ENCODE peak calls at places on chromosome 9, in seven cellular contexts. Y is A549, Z is SK-N-SH, W is HCT116, U is GM23338, E is HepG2, B is GM12878. I is an unnamed sample.

GRCh38 chr9:77764894-77765780 is 117.0 kb upstream of the GNA14 start:
- DNase-seq in Y (no peak), Z (peak; percentile 32), W (peak; percentile 32), U (peak; percentile 68), E (peak; percentile 50), B (no peak), I (no peak)

GRCh38 chr9:18791074-18791473 is 241.9 kb downstream of the SAXO1 start:
- DNase-seq in Y (no peak), Z (peak; percentile 57), W (peak; percentile 24), U (peak; percentile 91), E (peak; percentile 39), B (no peak), I (no peak)

GRCh38 chr9:114627553-114627952 is 16.5 kb downstream of the TMEM268 start:
- DNase-seq in Y (no peak), Z (no peak), W (no peak), U (no peak), E (no peak), B (no peak), I (no peak)

GRCh38 chr9:69122391-69123141 is 51.5 kb upstream of the TJP2 start:
- DNase-seq in Y (peak; percentile 10), Z (no peak), W (peak; percentile 80), U (peak; percentile 82), E (peak; percentile 52), B (no peak), I (no peak)

GRCh38 chr9:130627051-130627450 is 37.3 kb upstream of the PRDM12 start:
- DNase-seq in Y (no peak), Z (no peak), W (no peak), U (no peak), E (no peak), B (no peak), I (no peak)

GRCh38 chr9:130240410-130241197 is 25.0 kb upstream of the HMCN2 start:
- DNase-seq in Y (peak; percentile 68), Z (peak; percentile 84), W (peak; percentile 53), U (peak; percentile 82), E (peak; percentile 72), B (peak; percentile 54), I (no peak)

GRCh38 chr9:12698293-12698692 is 5.1 kb downstream of the TYRP1 start:
- DNase-seq in Y (no peak), Z (no peak), W (no peak), U (no peak), E (no peak), B (no peak), I (no peak)

GRCh38 chr9:108057421-108058136 is 568.0 kb upstream of the KLF4 start:
- DNase-seq in Y (peak; percentile 68), Z (no peak), W (no peak), U (peak; percentile 10), E (no peak), B (no peak), I (no peak)

GRCh38 chr9:125757834-125758233 is 10.7 kb downstream of the PBX3 start:
- DNase-seq in Y (no peak), Z (no peak), W (no peak), U (no peak), E (no peak), B (no peak), I (no peak)

GRCh38 chr9:125759812-125760134 is 12.6 kb downstream of the PBX3 start:
- DNase-seq in Y (no peak), Z (no peak), W (no peak), U (peak; percentile 73), E (no peak), B (no peak), I (no peak)

GRCh38 chr9:125760537-125760936 is 13.4 kb downstream of the PBX3 start:
- DNase-seq in Y (no peak), Z (no peak), W (no peak), U (no peak), E (no peak), B (no peak), I (no peak)

GRCh38 chr9:125761685-125762084 is 14.5 kb downstream of the PBX3 start:
- DNase-seq in Y (no peak), Z (no peak), W (no peak), U (no peak), E (no peak), B (no peak), I (no peak)

GRCh38 chr9:125758986-125759811 is 12.0 kb downstream of the PBX3 start:
- DNase-seq in Y (no peak), Z (peak; percentile 12), W (no peak), U (peak; percentile 39), E (peak; percentile 93), B (no peak), I (no peak)
- TF ChIP-seq REST in Y (no peak), Z (no peak), W (no peak), U (no peak), E (no peak), B (no peak), I (no peak)

GRCh38 chr9:33137781-33138264 is 29.3 kb downstream of the B4GALT1 start:
- DNase-seq in Y (no peak), Z (no peak), W (no peak), U (no peak), E (no peak), B (no peak), I (no peak)
- H3K4me1 ChIP-seq in Y (peaks cover 84% of the 10 kb centered on the region), Z (peaks cover 9% of the 10 kb centered on the region), W (peaks cover 13% of the 10 kb centered on the region), U (no peaks in the 10 kb centered on the region), E (peaks cover 33% of the 10 kb centered on the region), B (peaks cover 77% of the 10 kb centered on the region), I (peaks cover 5% of the 10 kb centered on the region)

DNA sequence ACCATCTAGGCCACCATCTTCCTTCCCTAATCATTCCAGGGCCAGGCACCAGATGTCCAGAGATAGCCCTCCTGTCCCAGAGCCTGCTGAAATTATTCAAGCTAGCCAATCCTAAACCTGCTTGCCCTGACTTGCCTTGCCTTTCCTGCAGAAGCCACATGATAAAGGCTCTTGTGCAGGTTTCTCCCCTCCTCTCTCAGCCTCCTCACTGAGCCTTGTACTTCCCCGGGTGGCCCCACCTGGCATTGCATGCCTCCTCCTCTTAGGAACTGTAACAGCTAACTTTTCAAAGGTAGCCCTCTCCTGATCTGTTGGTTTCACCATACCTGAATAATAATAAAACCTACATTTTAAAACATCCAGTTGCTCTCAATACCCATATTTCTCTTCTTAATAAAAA is 42.6 kb downstream of the DIRAS2 start:
- DNase-seq in Y (no peak), Z (no peak), W (no peak), U (no peak), E (no peak), B (no peak), I (no peak)
- TF ChIP-seq CTCF in Y (no peak), Z (no peak), W (no peak), U (peak; percentile 19), E (no peak), B (no peak), I (no peak)

DNA sequence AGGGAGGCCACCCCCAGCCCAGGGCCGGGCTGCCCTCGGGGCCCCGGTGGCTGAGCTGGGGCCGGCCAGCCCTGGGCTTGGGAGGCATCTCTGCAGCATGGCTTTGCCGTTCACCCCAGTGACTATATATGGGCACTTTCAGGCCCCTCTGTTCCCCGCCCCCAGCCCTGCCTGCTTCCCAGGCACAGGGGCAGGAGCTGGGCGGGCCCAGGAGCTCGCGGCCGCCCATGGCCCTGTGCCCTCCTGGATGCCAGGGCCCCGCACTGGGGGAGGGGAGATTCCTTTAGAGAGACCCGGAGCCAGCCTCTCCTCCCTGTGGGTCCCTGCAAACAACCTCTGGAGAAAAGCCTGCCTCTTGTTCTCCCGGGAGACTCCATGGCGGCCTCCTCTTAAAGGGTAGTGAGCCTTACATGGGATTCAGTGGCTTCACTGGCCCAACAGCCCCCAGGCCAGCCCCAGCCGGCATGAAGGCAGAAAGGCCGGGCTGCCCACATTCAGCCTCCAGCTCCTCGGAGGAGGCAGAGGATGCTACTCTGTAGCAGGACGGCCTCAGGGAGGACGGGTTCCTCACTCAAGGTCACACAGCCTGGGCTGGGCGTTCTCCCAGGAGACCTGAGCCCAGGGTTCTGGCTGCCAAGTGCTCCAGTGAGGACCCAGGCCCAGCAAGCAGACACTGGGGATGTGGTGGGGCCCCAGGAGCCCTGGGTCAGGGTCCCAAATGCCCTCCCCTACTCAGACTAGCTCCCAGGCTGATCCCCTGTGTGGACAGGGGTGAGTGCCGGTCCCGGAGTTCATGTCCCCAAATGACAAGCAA is 4.1 kb downstream of the NACC2 start:
- DNase-seq in Y (no peak), Z (peak; percentile 38), W (no peak), U (no peak), E (no peak), B (no peak), I (no peak)
- TF ChIP-seq REST in Y (no peak), Z (no peak), W (no peak), U (no peak), E (no peak), B (no peak), I (no peak)

GRCh38 chr9:124257070-124257864 is 482 bp upstream of the NEK6 start:
- DNase-seq in Y (no peak), Z (no peak), W (no peak), U (peak; percentile 50), E (no peak), B (no peak), I (no peak)

GRCh38 chr9:124255222-124255621 is 2.5 kb upstream of the NEK6 start:
- DNase-seq in Y (no peak), Z (no peak), W (no peak), U (no peak), E (no peak), B (no peak), I (no peak)

GRCh38 chr9:124257865-124258764 is at the start of gene NEK6:
- DNase-seq in Y (no peak), Z (peak; percentile 84), W (no peak), U (no peak), E (no peak), B (no peak), I (no peak)

GRCh38 chr9:124258765-124259272 is 1.1 kb downstream of the NEK6 start:
- DNase-seq in Y (no peak), Z (no peak), W (no peak), U (peak; percentile 58), E (peak; percentile 23), B (no peak), I (no peak)

GRCh38 chr9:124256517-124257069 is 1.2 kb upstream of the NEK6 start:
- DNase-seq in Y (no peak), Z (no peak), W (no peak), U (no peak), E (peak; percentile 39), B (no peak), I (no peak)
- H3K4me1 ChIP-seq in Y (peaks cover 43% of the 10 kb centered on the region), Z (peaks cover 33% of the 10 kb centered on the region), W (peaks cover 54% of the 10 kb centered on the region), U (peaks cover 24% of the 10 kb centered on the region), E (peaks cover 44% of the 10 kb centered on the region), B (peaks cover 39% of the 10 kb centered on the region), I (peaks cover 39% of the 10 kb centered on the region)

I was measured in Panc1.